ENCODE peak calls at places on chromosomes 13 and 19, in ten cellular contexts. M, V, J, H, L, R, D, E, N and I are unnamed samples.
A peak's percentile ranks its signal among the peaks of the same experiment; 100 is the strongest.

GRCh38 chr19:41646589-41647204 is 19.8 kb upstream of the CEACAM4 start:
- DNase-seq in M (no peak), V (no peak), J (no peak), H (no peak), L (peak; percentile 76), R (peak; percentile 33), D (no peak), E (no peak), N (no peak), I (no peak)

GRCh38 chr19:1313695-1314613 is 28.3 kb downstream of the EFNA2 start:
- DNase-seq in M (no peak), V (no peak), J (peak; percentile 29), H (no peak), L (no peak), R (no peak), D (no peak), E (no peak), N (no peak), I (no peak)

GRCh38 chr13:89150362-89150761 is 1479.2 kb downstream of the SLITRK5 start:
- DNase-seq in M (no peak), V (no peak), J (no peak), H (no peak), L (no peak), R (no peak), D (no peak), E (no peak), N (no peak), I (no peak)

GRCh38 chr19:49338691-49339363 is 3.6 kb downstream of the CD37 start:
- DNase-seq in M (peak; percentile 94), V (peak; percentile 98), J (peak; percentile 28), H (peak; percentile 27), L (peak; percentile 99), R (peak; percentile 94), D (peak; percentile 82), E (peak; percentile 81), N (peak; percentile 85), I (peak; percentile 90)

GRCh38 chr13:36891752-36892151 is 28.3 kb downstream of the SMAD9 start:
- DNase-seq in M (no peak), V (no peak), J (no peak), H (no peak), L (no peak), R (no peak), D (no peak), E (no peak), N (no peak), I (no peak)

GRCh38 chr19:49490287-49491029 is 3.0 kb downstream of the RPL13A start:
- DNase-seq in M (no peak), V (no peak), J (no peak), H (no peak), L (no peak), R (peak; percentile 44), D (no peak), E (no peak), N (no peak), I (no peak)

GRCh38 chr13:45878966-45879365 is 27.4 kb upstream of the SIAH3 start:
- DNase-seq in M (no peak), V (no peak), J (no peak), H (no peak), L (no peak), R (no peak), D (no peak), E (no peak), N (no peak), I (no peak)

GRCh38 chr13:97079726-97080125 is 85.5 kb upstream of the OXGR1 start:
- DNase-seq in M (no peak), V (no peak), J (no peak), H (no peak), L (no peak), R (no peak), D (no peak), E (no peak), N (no peak), I (no peak)

GRCh38 chr13:35888327-35888940 is 242.7 kb downstream of the DCLK1 start:
- DNase-seq in M (no peak), V (no peak), J (no peak), H (no peak), L (no peak), R (no peak), D (no peak), E (no peak), N (peak; percentile 34), I (no peak)

GRCh38 chr19:45547965-45548609 is 36.5 kb downstream of the OPA3 start:
- DNase-seq in M (peak; percentile 26), V (no peak), J (no peak), H (no peak), L (no peak), R (no peak), D (no peak), E (no peak), N (no peak), I (no peak)

GRCh38 chr19:40889366-40889765 is 7.3 kb upstream of the CYP2A7 start:
- DNase-seq in M (no peak), V (no peak), J (no peak), H (no peak), L (no peak), R (no peak), D (no peak), E (no peak), N (no peak), I (no peak)

GRCh38 chr13:60000986-60001385 is 162.7 kb downstream of the DIAPH3 start:
- DNase-seq in M (no peak), V (no peak), J (no peak), H (no peak), L (no peak), R (no peak), D (no peak), E (no peak), N (no peak), I (no peak)
- TF ChIP-seq CTCF in M (no peak), V (no peak), J (no peak), H (no peak), L (no peak), R (no peak), D (no peak), E (no peak), N (no peak), I (no peak)

GRCh38 chr13:99087130-99087953 is 109.5 kb upstream of the DOCK9 start:
- DNase-seq in M (peak; percentile 94), V (peak; percentile 94), J (peak; percentile 99), H (peak; percentile 97), L (peak; percentile 98), R (peak; percentile 88), D (peak; percentile 76), E (peak; percentile 93), N (peak; percentile 86), I (peak; percentile 95)
- TF ChIP-seq CTCF in M (peak; percentile 51), V (peak; percentile 40), J (peak; percentile 45), H (no peak), L (peak; percentile 70), R (no peak), D (no peak), E (no peak), N (peak; percentile 41), I (peak; percentile 38)

GRCh38 chr13:48641404-48641803 is 12.3 kb upstream of the CYSLTR2 start:
- DNase-seq in M (no peak), V (no peak), J (no peak), H (no peak), L (no peak), R (no peak), D (no peak), E (no peak), N (no peak), I (no peak)

GRCh38 chr13:48644141-48644540 is 9.6 kb upstream of the CYSLTR2 start:
- DNase-seq in M (no peak), V (no peak), J (no peak), H (no peak), L (no peak), R (no peak), D (no peak), E (no peak), N (no peak), I (no peak)

GRCh38 chr13:48644951-48645350 is 8.8 kb upstream of the CYSLTR2 start:
- DNase-seq in M (no peak), V (no peak), J (no peak), H (no peak), L (no peak), R (no peak), D (no peak), E (no peak), N (no peak), I (no peak)

GRCh38 chr13:48642061-48642460 is 11.7 kb upstream of the CYSLTR2 start:
- DNase-seq in M (no peak), V (no peak), J (no peak), H (no peak), L (no peak), R (no peak), D (no peak), E (no peak), N (no peak), I (no peak)

GRCh38 chr13:48643159-48643558 is 10.6 kb upstream of the CYSLTR2 start:
- DNase-seq in M (no peak), V (no peak), J (no peak), H (no peak), L (no peak), R (no peak), D (no peak), E (no peak), N (no peak), I (no peak)
- TF ChIP-seq CTCF in M (no peak), V (no peak), J (no peak), H (no peak), L (peak; percentile 39), R (no peak), D (no peak), E (no peak), N (no peak), I (no peak)

GRCh38 chr13:44267203-44267602 is 106.4 kb upstream of the SERP2 start:
- DNase-seq in M (no peak), V (no peak), J (no peak), H (no peak), L (no peak), R (no peak), D (no peak), E (no peak), N (no peak), I (no peak)
- TF ChIP-seq CTCF in M (no peak), V (no peak), J (no peak), H (no peak), L (no peak), R (no peak), D (no peak), E (no peak), N (no peak), I (no peak)

DNA sequence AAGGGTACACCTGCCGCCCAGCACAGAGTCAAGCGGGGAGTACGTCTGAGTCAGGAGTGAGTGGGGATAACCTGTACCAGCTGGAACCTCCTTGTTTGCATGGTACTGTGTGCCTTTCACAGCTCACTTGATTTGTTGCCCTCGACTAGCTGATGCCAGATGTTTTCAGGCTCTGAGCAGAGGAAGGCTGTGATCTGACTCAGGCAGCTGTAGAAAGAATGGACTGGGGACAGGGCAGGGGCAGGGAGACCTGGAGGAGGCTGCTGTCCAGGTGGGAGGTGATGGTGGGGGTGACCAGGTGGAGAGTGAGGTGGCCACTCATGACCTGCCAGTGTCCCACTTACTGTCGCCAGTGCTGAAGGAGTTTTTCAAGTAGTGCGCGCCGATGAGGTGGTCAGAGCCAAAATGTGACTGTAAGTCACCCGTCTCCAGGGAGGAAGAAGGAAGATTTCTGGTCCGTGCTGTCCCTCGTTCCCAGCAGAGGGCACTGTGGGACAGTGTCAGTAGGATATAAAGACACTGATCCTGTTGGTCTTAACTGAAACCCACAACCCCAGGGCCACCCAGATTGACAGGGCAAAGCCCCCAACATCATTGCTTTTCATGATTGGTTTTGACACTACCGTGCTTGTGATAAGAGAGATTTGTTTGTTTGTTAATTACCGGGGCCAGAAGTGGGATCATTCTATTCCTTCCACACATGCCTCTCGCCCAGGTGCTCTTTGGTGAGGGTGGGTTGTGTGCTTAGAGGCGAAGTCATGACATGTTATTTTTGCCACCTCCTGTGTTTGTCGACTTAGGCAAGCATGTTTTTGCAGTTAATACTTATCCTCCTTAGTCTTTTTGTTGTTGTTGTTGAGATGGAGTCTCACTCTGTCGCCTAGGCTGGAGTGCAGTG is 128.4 kb downstream of the DPF1 start:
- DNase-seq in M (peak; percentile 68), V (peak; percentile 89), J (peak; percentile 81), H (peak; percentile 73), L (peak; percentile 94), R (peak; percentile 73), D (peak; percentile 72), E (no peak), N (peak; percentile 28), I (peak; percentile 70)
- TF ChIP-seq CTCF in M (peak; percentile 56), V (peak; percentile 83), J (peak; percentile 90), H (peak; percentile 61), L (peak; percentile 89), R (peak; percentile 81), D (peak; percentile 79), E (no peak), N (peak; percentile 45), I (peak; percentile 55)